ENCODE peak calls at places on chromosomes 11 and 22, in ten cellular contexts. L is adrenal gland; I is cardiac septum; U is T-cell; R is posterior cingulate gyrus; M is GM13977; C is kidney glomerular epithelial cell; G is Calu3; N is activated CD8-positive, alpha-beta memory T cell treated with anti-CD3 and anti-CD28 coated beads for 48 hours; J is NCI-H2081. H is an unnamed sample.
A peak's percentile ranks its signal among the peaks of the same experiment; 100 is the strongest.

GRCh38 chr11:65353900-65354264 is 669 bp upstream of the TIGD3 start:
- DNase-seq in L (no peak), I (no peak), U (no peak), R (peak; percentile 34), M (no peak), C (no peak), G (no peak), N (no peak), J (no peak), H (no peak)

GRCh38 chr11:123211134-123211879 is 16.3 kb upstream of the CLMP start:
- DNase-seq in L (no peak), I (no peak), U (no peak), R (no peak), M (no peak), C (no peak), G (no peak), N (no peak), J (no peak), H (no peak)

GRCh38 chr22:46578251-46578823 is 40.9 kb upstream of the CELSR1 start:
- DNase-seq in L (peak; percentile 60), I (no peak), U (no peak), R (no peak), M (peak; percentile 45), C (no peak), G (no peak), N (no peak), J (no peak), H (no peak)

GRCh38 chr11:80860632-80861031 is 1419.8 kb upstream of the TENM4 start:
- DNase-seq in L (no peak), I (no peak), U (no peak), R (no peak), M (no peak), C (peak; percentile 23), G (no peak), N (no peak), J (no peak), H (no peak)

GRCh38 chr11:3939211-3939610 is 83.7 kb downstream of the STIM1 start:
- DNase-seq in L (no peak), I (no peak), U (no peak), R (no peak), M (no peak), C (peak; percentile 58), G (no peak), N (no peak), J (no peak), H (no peak)

GRCh38 chr11:104154296-104154695 is 9.7 kb downstream of the PDGFD start:
- DNase-seq in L (no peak), I (no peak), U (no peak), R (no peak), M (no peak), C (no peak), G (no peak), N (no peak), J (no peak), H (no peak)

GRCh38 chr22:46602025-46602424 is 18.2 kb upstream of the GRAMD4 start:
- DNase-seq in L (no peak), I (no peak), U (no peak), R (no peak), M (no peak), C (no peak), G (no peak), N (no peak), J (no peak), H (no peak)

GRCh38 chr11:68077617-68078592 is 39.1 kb downstream of the TCIRG1 start:
- DNase-seq in L (no peak), I (no peak), U (no peak), R (no peak), M (no peak), C (no peak), G (no peak), N (no peak), J (no peak), H (no peak)

GRCh38 chr11:132874638-132875037 is 657.7 kb downstream of the OPCML start:
- DNase-seq in L (no peak), I (no peak), U (no peak), R (no peak), M (no peak), C (peak; percentile 59), G (no peak), N (no peak), J (no peak), H (no peak)

GRCh38 chr11:15875934-15876333 is 480.4 kb downstream of the SOX6 start:
- DNase-seq in L (no peak), I (no peak), U (no peak), R (no peak), M (no peak), C (no peak), G (no peak), N (no peak), J (no peak), H (no peak)

GRCh38 chr22:24106385-24107381 is 74.6 kb upstream of the SUSD2 start:
- DNase-seq in L (no peak), I (no peak), U (peak; percentile 24), R (no peak), M (peak; percentile 44), C (no peak), G (no peak), N (no peak), J (no peak), H (no peak)

GRCh38 chr22:29755889-29756288 is 10.9 kb downstream of the ZMAT5 start:
- DNase-seq in L (no peak), I (no peak), U (no peak), R (no peak), M (no peak), C (no peak), G (no peak), N (no peak), J (no peak), H (no peak)

GRCh38 chr11:66267039-66267378 is 1.4 kb upstream of the RAB1B start:
- DNase-seq in L (no peak), I (peak; percentile 81), U (no peak), R (no peak), M (no peak), C (no peak), G (no peak), N (no peak), J (no peak), H (no peak)

GRCh38 chr22:22590136-22590891 is 31.2 kb upstream of the PRAME start:
- DNase-seq in L (no peak), I (no peak), U (no peak), R (no peak), M (no peak), C (no peak), G (no peak), N (no peak), J (no peak), H (no peak)

GRCh38 chr22:22802346-22802970 is 85.2 kb upstream of the IGLL5 start:
- DNase-seq in L (no peak), I (no peak), U (peak; percentile 52), R (no peak), M (peak; percentile 40), C (no peak), G (no peak), N (no peak), J (no peak), H (no peak)

GRCh38 chr22:39283312-39284141 is 35.9 kb downstream of the RPL3 start:
- DNase-seq in L (peak; percentile 85), I (no peak), U (no peak), R (no peak), M (no peak), C (peak; percentile 62), G (peak; percentile 90), N (no peak), J (no peak), H (no peak)

GRCh38 chr11:704799-705645 is 1.0 kb upstream of the EPS8L2 start:
- DNase-seq in L (no peak), I (no peak), U (no peak), R (no peak), M (no peak), C (no peak), G (peak; percentile 84), N (no peak), J (no peak), H (no peak)

GRCh38 chr11:12377824-12378593 is 638 bp downstream of the PARVA start:
- DNase-seq in L (peak; percentile 85), I (peak; percentile 84), U (no peak), R (peak; percentile 21), M (no peak), C (peak; percentile 79), G (peak; percentile 82), N (no peak), J (no peak), H (peak; percentile 25)